ENCODE peak calls at places on chromosomes 4 and X, in five cellular contexts. U is ovary, O is AG04450, H is suprapubic skin, D is RWPE2. P is an unnamed sample.

GRCh38 chrX:154375156-154375504 is 696 bp upstream of the FLNA start:
- DNase-seq in O (no peak), D (no peak), H (no peak), U (no peak), P (no peak)

GRCh38 chrX:113741744-113742143 is 842.1 kb upstream of the HTR2C start:
- DNase-seq in H (no peak), O (no peak), U (no peak), D (no peak), P (no peak)

GRCh38 chrX:18616688-18617087 is 55.2 kb downstream of the RS1 start:
- DNase-seq in U (no peak), H (no peak), O (no peak), D (no peak), P (no peak)

GRCh38 chr4:168511780-168512467 is 15.1 kb downstream of the PALLD start:
- DNase-seq in H (no peak), O (no peak), D (no peak), U (no peak), P (no peak)

GRCh38 chr4:155530857-155531256 is 135.8 kb upstream of the GUCY1A1 start:
- DNase-seq in D (no peak), U (no peak), H (no peak), O (no peak), P (no peak)

GRCh38 chr4:3708103-3708510 is 58.1 kb upstream of the ADRA2C start:
- DNase-seq in D (peak; percentile 45), O (no peak), U (peak; percentile 15), H (peak; percentile 56), P (no peak)

GRCh38 chrX:97126020-97126419 is 242.3 kb downstream of the RPA4 start:
- DNase-seq in O (no peak), D (no peak), H (no peak), U (no peak), P (no peak)

GRCh38 chr4:68162196-68162595 is 32.5 kb upstream of the TMPRSS11F start:
- DNase-seq in U (no peak), O (no peak), H (no peak), D (no peak), P (no peak)

GRCh38 chr4:177718514-177718913 is 276.3 kb upstream of the AGA start:
- DNase-seq in H (no peak), O (no peak), D (peak; percentile 58), U (no peak), P (no peak)

GRCh38 chrX:71253253-71254091 is 468 bp downstream of the ZMYM3 start:
- DNase-seq in D (no peak), O (no peak), U (peak; percentile 72), H (peak; percentile 75), P (no peak)

GRCh38 chrX:71251456-71251973 is 2.4 kb downstream of the ZMYM3 start:
- DNase-seq in O (no peak), U (no peak), H (no peak), D (no peak), P (no peak)

GRCh38 chrX:71250856-71251255 is 3.1 kb downstream of the ZMYM3 start:
- DNase-seq in H (no peak), U (no peak), D (no peak), O (no peak), P (no peak)

GRCh38 chrX:71254092-71254941 is at the start of gene ZMYM3:
- DNase-seq in D (peak; percentile 69), U (peak; percentile 87), H (peak; percentile 90), O (peak; percentile 39), P (no peak)

GRCh38 chrX:71252221-71252620 is 1.7 kb downstream of the ZMYM3 start:
- DNase-seq in H (no peak), O (no peak), D (no peak), U (no peak), P (no peak)
- H3K4me3 ChIP-seq in H (peak overlapping the region; percentile 63), O (peak overlapping the region; percentile 76), D (no peak overlapping the region), U (no peak overlapping the region), P (peak overlapping the region; percentile 5)

DNA sequence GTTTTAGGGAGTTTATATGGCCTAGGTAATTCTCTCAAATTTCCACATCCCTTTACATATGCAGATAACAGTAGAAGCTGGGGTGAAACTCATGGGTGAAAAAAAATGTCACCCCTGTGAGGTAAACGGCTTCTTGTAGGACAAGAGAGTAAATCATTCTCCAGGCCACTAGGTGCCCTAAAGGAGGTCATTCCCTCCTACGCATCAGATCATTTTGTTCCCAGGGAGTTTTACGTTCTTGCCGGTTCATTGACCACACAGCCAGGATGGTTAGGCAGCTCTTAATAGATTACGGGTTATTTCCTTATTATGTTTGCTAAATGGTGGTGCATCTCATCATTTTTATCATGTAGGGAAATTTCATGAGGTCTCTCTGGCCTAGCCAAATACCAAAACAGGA is 225.8 kb upstream of the NOCT start:
- DNase-seq in D (no peak), H (no peak), U (no peak), O (no peak), P (no peak)
- TF ChIP-seq CTCF in D (no peak), H (no peak), U (no peak), O (no peak), P (no peak)

DNA sequence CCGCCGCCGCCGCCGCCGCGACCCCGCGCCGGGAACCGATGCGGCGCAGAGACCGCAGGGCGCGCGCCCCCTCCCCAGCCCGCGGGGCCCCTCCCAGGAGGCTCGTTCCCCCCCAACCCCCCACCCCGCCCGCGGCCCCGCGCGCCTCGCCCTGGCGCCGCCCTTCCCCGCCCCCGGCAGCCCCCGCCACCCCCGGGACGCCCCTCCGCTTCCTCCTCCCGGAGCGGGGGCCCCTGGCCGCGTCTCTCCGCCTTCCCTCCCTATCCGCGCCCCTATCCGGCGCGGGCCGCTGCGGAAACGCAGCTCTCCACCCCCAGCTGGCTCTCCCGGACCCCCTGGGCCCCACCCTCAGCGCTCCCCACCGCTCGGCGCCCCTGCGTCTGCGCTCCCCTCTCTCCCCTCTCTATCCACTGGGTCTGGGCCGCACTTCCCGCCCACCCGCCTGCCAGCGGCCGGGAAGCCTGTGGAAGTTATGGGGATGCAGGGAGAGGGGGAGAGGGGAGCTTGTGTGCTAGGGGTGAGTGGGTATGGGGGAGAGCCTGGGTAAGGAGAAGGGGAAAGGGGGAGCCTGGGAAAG is at the start of gene TMEM271:
- DNase-seq in D (no peak), U (no peak), H (no peak), O (no peak), P (no peak)
- H3K27me3 ChIP-seq in D (peaks cover 72% of the 10 kb centered on the region), U (no peaks in the 10 kb centered on the region), H (peaks cover 85% of the 10 kb centered on the region), O (peaks cover 50% of the 10 kb centered on the region), P (peaks cover 33% of the 10 kb centered on the region)

DNA sequence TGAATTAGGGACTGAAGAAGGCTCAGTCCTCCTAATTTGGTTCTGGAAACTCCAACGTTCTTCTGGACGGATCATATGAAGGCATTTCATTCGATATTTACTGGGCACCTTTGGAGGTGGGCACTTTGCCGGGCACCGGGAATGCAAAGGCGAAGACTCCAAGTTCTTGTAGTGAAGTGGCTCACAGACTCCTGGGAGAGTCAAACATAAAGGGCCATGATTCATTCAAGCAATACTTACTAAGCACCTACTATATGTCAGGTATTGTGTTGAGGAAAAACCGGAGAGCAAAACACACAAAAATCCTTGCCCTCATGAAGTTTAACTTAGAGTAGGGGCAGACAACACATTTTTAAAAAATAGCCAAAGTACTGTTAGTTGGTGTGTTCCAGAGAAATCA is 17.0 kb upstream of the ERCC6L start:
- DNase-seq in H (no peak), U (no peak), D (no peak), O (no peak), P (no peak)
- H3K4me3 ChIP-seq in H (no peak overlapping the region), U (no peak overlapping the region), D (no peak overlapping the region), O (no peak overlapping the region), P (no peak overlapping the region)

GRCh38 chr4:138938371-138938699 is 77.2 kb upstream of the NOCT start:
- DNase-seq in U (no peak), D (no peak), H (no peak), O (peak; percentile 32), P (no peak)
- TF ChIP-seq CTCF in U (no peak), D (peak; percentile 78), H (peak; percentile 14), O (peak; percentile 60), P (peak; percentile 48)

DNA sequence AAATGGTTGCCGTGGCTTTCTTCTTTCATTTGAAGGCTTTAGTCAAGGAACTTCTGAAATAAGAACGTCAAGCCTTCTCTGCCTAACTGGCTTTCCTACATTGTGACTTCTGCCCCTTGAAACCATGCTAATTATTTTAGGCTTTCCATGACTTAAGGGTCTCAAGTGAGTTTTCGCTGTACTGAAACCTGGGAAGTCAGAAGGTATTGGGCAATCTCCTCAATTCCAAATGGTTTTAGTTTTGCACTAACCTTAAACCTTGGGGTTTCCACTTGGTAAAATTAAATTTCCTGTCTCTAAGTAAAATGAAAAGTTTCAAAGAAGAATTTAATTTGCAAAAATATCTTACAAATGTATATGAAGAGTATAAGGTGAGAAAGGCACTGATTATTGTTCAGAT is 73.8 kb downstream of the MBNL3 start:
- DNase-seq in O (no peak), H (no peak), D (no peak), U (no peak), P (no peak)
- H3K27me3 ChIP-seq in O (no peaks in the 10 kb centered on the region), H (no peaks in the 10 kb centered on the region), D (no peaks in the 10 kb centered on the region), U (no peaks in the 10 kb centered on the region), P (no peaks in the 10 kb centered on the region)

DNA sequence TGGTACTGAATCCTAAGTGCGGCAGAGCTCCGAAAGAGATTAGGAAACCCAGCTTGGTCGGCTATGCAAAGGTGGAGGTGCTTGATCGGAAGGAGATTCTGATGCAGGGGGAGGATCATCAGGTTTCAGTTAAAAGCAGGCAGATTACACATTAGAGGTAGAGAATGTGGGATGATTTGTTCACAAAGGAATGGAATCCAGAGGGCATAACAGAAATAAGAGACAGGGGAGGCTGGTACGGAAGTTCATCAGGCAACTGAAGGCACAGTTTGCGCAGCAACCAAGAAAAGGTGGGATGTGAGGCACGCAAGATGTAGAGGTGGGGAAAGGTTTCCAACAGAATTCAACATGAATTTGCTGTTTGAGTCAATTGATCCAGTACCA is 432 bp upstream of the ZNF330 start:
- DNase-seq in U (no peak), H (no peak), D (no peak), O (no peak), P (no peak)
- H3K4me3 ChIP-seq in U (peak overlapping the region; percentile 100), H (peak overlapping the region; percentile 99), D (peak overlapping the region; percentile 97), O (peak overlapping the region; percentile 21), P (no peak overlapping the region)

P was measured in BJ.